ENCODE peak calls at places on chromosomes 13 and 19, in seven cellular contexts. I is right lobe of liver, P is heart right ventricle, V is bronchial epithelial cell, A is cardiac fibroblast, G is fibroblast of lung, U is OCI-LY7. J is an unnamed sample.

GRCh38 chr13:66809496-66809895 is 420.6 kb downstream of the PCDH9 start:
- DNase-seq in U (no peak), V (no peak), I (no peak), A (no peak), P (no peak), G (peak), J (no peak)

GRCh38 chr13:77370888-77371287 is 44.0 kb upstream of the MYCBP2 start:
- DNase-seq in U (no peak), P (no peak), I (no peak), G (no peak), V (no peak), A (no peak), J (no peak)

GRCh38 chr19:56837892-56838679 is 2.4 kb downstream of the PEG3 start:
- DNase-seq in A (no peak), U (no peak), V (no peak), P (peak), I (peak), G (no peak), J (no peak)

GRCh38 chr13:38348890-38349289 is 761 bp upstream of the UFM1 start:
- DNase-seq in A (peak), V (peak), G (peak), U (no peak), I (no peak), P (no peak), J (peak)

GRCh38 chr13:113452942-113453901 is at the start of gene ADPRHL1:
- DNase-seq in U (no peak), I (no peak), G (no peak), P (peak), A (no peak), V (no peak), J (no peak)

GRCh38 chr13:21749410-21749809 is 78.5 kb downstream of the FGF9 start:
- DNase-seq in A (no peak), U (no peak), P (no peak), G (peak), I (no peak), V (peak), J (peak)

GRCh38 chr19:11174336-11174735 is 18.8 kb upstream of the SPC24 start:
- DNase-seq in G (no peak), V (no peak), P (no peak), A (no peak), I (no peak), U (no peak), J (no peak)

GRCh38 chr13:33260168-33261098 is 25.1 kb downstream of the STARD13 start:
- DNase-seq in U (no peak), I (peak), V (no peak), G (no peak), P (no peak), A (peak), J (no peak)

GRCh38 chr13:49932066-49932465 is 4.1 kb downstream of the SPRYD7 start:
- DNase-seq in U (no peak), G (no peak), V (no peak), A (no peak), I (no peak), P (no peak), J (no peak)

GRCh38 chr13:104256701-104257100 is 1190.5 kb upstream of the SLC10A2 start:
- DNase-seq in U (no peak), V (no peak), P (no peak), A (no peak), I (no peak), G (no peak), J (no peak)

GRCh38 chr13:49667773-49668172 is 23.5 kb downstream of the EBPL start:
- DNase-seq in I (no peak), G (peak), V (no peak), A (no peak), P (no peak), U (no peak), J (no peak)

GRCh38 chr13:46178143-46178542 is 3.8 kb downstream of the LCP1 start:
- DNase-seq in P (no peak), A (no peak), V (no peak), U (no peak), I (no peak), G (no peak), J (no peak)

GRCh38 chr13:46181799-46182490 is at the start of gene LCP1:
- DNase-seq in P (no peak), G (no peak), A (no peak), I (peak), V (no peak), U (peak), J (no peak)

GRCh38 chr13:46180393-46180792 is 1.6 kb downstream of the LCP1 start:
- DNase-seq in P (no peak), U (no peak), I (no peak), G (no peak), A (no peak), V (no peak), J (no peak)

GRCh38 chr13:46178821-46179220 is 3.2 kb downstream of the LCP1 start:
- DNase-seq in U (no peak), P (no peak), V (no peak), A (no peak), G (no peak), I (no peak), J (no peak)

DNA sequence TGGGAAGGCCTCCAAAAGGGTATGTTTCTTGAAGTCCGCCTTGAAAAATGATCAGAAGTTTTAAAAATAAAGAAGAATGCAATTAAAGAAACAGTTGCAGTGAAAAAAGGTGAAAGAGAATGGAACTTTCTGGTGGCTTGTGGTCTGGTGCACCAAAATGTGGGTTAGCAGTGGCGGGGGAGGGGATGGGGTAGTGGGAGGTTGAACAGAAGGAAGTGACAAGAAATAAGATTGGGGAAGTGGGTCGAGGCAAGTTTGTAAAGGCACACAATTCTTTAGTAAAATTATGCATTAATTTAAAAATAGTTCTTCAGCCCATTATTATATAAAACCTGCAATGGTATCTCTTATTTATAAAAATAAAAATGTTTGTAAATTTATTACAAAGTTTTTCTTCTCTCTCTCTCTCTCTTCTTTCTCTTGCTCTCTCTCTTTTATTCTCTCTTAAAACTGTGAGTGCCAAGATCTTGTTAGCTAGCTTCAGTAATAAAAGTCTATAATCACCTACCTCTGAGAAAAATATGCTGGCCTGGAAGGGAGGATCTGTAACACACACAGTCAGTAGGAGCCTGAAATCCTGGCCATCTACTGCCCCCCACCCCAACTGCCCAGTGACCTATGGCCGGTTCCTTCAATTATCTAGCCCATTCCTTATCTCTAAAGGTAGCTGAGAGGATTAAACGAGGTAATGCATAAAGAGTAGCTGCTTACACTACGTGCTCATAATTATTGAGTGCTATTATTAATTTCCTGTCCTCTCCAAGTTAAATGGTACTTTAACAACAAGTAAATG is 2.2 kb downstream of the LCP1 start:
- DNase-seq in I (peak), V (no peak), G (no peak), U (peak), P (peak), A (no peak), J (no peak)
- H3K4me3 ChIP-seq in I (peak), V (no peak), G (no peak), U (peak), P (peak), A (no peak), J (no peak)

DNA sequence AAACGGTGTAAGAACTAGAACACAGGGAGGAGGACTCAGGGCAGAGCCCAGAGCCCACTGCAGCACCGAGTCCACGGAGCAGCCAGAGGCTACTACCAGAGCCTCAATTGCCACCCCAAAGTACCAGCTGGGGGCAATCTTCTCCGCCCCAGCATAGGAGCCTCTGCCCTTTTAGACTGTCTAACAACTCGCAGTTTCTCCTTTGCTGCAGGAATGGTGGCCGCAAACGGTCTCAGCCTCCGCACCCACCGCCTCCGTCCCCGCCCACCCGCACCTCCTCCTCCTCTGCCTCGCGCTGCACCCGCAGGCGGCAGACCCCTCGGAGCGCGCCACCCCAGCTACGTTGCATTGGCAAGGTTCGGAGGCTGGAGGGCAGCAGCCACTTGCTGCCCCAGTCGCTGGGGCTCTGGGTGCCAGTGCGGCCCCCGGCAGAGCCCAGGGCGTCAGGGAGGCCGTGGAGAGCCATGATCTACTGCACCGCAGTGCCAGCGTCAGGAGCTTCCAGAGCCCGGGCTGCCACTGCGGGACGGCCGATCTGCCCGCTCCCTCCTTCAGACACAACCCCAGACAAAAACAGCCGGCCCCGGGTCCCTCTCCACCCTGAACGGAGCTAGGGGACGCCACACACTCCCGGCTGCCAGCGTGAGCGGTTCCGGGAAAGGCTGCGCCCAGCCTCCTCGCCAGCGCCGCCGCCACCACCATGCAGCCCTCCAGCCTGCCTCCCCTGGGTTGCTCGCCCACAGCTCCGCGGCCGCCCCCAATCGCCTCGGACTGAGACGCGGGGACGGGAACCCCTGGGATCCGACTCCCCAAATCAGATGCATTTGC is 1.8 kb downstream of the FGF14 start:
- DNase-seq in U (no peak), I (peak), V (no peak), P (peak), A (no peak), G (no peak), J (peak)
- H3K4me3 ChIP-seq in U (no peak), I (peak), V (peak), P (peak), A (peak), G (peak), J (peak)

DNA sequence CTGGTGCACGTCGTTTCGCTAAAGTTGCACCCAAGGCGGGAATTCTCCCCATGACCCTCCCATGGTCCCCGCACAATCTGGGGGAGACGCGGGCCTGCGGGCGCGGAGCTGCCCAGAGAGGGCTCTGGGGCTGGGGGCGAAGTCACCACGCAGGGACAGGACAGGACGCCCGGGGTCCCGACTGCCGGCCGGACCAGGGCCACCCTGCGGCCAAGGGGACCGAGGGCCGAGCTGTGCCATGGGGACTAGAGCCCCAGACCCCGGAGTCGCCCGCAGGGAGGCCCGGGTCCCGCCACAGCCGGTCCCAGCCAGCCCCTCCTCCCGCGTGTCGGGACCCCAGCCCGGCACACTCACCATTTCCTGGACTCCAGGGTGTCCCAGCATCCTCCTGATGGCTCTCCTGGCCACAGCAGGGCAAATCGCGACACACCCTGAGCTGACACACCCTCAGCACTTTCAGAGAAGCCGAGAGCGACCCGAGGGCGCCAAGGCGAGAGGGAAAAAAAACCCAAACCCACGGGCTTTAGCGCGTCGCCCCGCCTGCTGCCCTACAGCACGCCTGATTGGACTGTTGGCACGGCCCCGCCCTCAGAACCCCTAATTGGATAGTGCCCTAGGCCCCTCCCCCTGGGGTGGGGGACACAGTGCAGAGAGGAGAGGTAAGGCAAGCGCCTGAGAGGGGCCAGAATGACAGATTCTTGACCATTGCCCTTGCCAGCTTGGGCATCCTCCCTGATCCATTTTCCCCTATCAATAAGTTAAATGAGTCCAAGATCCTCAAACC is 28.6 kb downstream of the ZNF44 start:
- DNase-seq in A (no peak), G (no peak), P (no peak), I (no peak), V (no peak), U (no peak), J (no peak)
- H3K4me3 ChIP-seq in A (no peak), G (no peak), P (no peak), I (no peak), V (no peak), U (no peak), J (no peak)

DNA sequence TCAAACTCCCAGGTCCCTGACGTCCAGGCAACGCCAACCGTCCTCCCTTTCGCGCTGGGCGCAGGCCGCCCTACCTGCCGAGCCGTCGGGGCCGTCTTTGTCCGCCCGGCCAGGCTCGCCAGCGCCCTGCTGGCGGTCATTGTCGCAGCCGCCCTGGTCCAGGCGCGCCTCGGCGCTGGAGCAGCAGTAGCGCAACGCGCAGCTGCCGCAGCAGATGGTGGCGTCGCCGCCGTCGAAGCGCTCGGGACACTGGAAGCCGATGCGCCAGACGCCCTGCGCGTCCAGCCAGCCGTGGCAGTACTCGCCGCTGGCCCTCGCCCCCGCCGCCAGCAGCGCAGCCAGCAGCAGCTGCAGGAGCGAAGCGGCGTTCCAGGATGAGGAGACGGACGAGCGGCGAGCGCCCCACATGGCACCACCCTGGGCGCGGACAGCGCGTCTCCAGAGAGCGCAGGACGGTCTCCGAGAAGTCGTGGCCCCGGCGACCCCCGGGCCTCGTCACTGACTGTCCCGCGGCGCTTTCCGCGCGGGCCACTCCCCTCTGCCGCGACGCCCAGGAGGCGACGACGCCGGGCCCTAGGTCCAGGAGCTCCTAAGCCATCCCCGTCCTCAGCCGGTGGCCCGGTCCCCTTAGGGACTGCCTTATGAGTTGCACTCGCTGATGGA is 1.1 kb downstream of the SHISA2 start:
- DNase-seq in V (no peak), U (no peak), A (peak), P (peak), G (peak), I (no peak), J (peak)
- H3K4me3 ChIP-seq in V (no peak), U (no peak), A (peak), P (peak), G (no peak), I (no peak), J (no peak)

GRCh38 chr19:677201-677600 is 1.0 kb downstream of the FSTL3 start:
- DNase-seq in U (no peak), P (peak), I (no peak), G (peak), A (peak), V (peak), J (peak)

GRCh38 chr19:678791-679388 is 2.7 kb downstream of the FSTL3 start:
- DNase-seq in V (no peak), U (no peak), I (no peak), A (no peak), P (no peak), G (no peak), J (no peak)

GRCh38 chr19:676343-677105 is at the start of gene FSTL3:
- DNase-seq in A (peak), I (no peak), V (no peak), U (no peak), G (peak), P (peak), J (peak)

GRCh38 chr19:676007-676342 is 217 bp upstream of the FSTL3 start:
- DNase-seq in I (no peak), V (no peak), U (no peak), G (no peak), P (no peak), A (no peak), J (no peak)

DNA sequence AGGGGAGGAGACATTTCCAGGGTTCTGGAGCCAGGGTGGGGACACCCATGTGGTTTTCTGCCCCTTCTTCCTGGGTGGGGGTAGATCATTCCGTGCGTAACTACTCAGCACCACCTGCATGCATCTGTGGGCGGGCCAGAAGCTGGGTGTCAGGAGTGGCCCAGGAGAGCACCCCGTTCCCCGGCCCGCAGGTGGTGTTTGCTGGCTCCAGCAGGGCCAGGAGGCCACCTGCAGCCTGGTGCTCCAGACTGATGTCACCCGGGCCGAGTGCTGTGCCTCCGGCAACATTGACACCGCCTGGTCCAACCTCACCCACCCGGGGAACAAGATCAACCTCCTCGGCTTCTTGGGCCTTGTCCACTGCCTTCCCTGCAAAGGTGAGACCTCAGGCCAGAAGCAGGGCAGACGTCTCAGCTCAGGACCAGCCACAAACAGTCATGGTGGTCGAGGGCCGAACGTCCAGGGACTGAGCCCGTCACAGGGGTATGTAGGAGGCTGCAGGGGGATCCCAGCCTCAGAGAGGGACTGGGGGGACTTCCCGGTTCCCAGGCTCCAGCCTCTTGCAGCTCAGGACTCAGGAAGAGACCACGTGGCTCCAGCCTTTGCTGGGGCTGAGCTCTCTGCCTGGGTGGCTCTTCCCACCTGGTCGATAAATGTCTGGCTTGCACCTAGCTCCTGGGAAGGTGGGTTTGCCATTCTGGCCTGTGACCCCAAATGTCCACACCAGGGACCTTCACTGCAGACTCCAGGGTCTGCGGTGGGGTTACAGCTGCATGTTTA is 1.6 kb downstream of the FSTL3 start:
- DNase-seq in U (peak), A (peak), I (no peak), G (peak), V (peak), P (no peak), J (peak)
- H3K4me3 ChIP-seq in U (no peak), A (peak), I (no peak), G (no peak), V (peak), P (peak), J (peak)

DNA sequence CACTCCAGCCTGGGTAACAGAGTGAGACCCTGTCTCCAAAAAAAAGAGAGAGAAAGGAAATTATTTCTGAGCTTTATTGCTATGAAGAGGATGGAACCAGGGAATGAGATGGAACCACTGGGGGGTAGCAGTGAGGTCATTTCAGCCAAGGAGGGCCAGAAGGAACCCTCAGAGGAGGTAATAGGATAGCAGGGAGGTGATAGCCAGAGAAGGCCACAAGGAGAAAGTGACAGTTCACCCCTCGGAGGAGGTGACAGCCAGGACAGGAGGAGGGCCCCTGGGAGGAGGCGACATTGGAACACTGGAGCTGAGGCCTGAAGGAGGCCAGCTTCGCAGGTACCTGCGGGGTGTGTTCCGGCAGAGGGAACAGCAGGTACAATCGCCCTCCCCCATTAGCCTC is 695 bp upstream of the PGPEP1 start:
- DNase-seq in I (no peak), U (peak), A (peak), V (no peak), G (no peak), P (no peak), J (no peak)
- H3K4me3 ChIP-seq in I (no peak), U (peak), A (no peak), V (no peak), G (no peak), P (peak), J (no peak)

DNA sequence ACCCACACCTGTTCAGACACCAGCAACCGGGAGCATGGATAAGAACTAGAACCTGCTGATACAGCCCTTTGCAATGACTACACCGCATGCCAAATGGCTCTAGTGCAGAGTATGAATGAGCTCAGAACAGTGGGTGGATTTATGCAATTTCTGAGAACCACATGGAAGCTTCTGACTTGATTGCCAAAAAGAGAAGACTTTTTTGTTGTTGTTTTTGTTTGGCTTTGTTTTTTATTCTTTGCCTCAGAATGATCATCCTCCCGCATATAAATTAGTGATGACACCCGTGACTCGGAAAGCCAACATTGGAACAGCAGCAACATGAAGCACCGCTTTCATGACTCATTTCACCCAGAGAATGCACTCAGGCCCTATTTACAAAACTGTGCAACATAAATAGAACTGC is 77.4 kb upstream of the LRCH1 start:
- DNase-seq in P (no peak), A (peak), G (peak), I (no peak), U (no peak), V (peak), J (peak)
- H3K4me3 ChIP-seq in P (no peak), A (no peak), G (no peak), I (no peak), U (no peak), V (no peak), J (no peak)

J was measured in epithelial cell of esophagus.